ENCODE peak calls at places on chromosome 14, in four cellular contexts. One of them, this sample, is unnamed.

GRCh38 chr14:99717682-99718013 is 33.5 kb downstream of the CYP46A1 start:
- DNase-seq in ACHN: no peak
- DNase-seq in left cardiac atrium: no peak
- DNase-seq in NCI-H1092 treated with DMSO at 0.1 percent for 48 hours: no peak
- DNase-seq in this sample: no peak

GRCh38 chr14:101972126-101972785 is 7.9 kb downstream of the DYNC1H1 start:
- DNase-seq in ACHN: peak; percentile 97
- DNase-seq in left cardiac atrium: peak; percentile 89
- DNase-seq in NCI-H1092 treated with DMSO at 0.1 percent for 48 hours: no peak
- DNase-seq in this sample: peak; percentile 89

GRCh38 chr14:78327426-78328210 is 157.4 kb downstream of the NRXN3 start:
- DNase-seq in ACHN: no peak
- DNase-seq in left cardiac atrium: no peak
- DNase-seq in NCI-H1092 treated with DMSO at 0.1 percent for 48 hours: no peak
- DNase-seq in this sample: no peak

GRCh38 chr14:68393178-68393763 is 399.6 kb downstream of the ZFP36L1 start:
- DNase-seq in ACHN: no peak
- DNase-seq in left cardiac atrium: no peak
- DNase-seq in NCI-H1092 treated with DMSO at 0.1 percent for 48 hours: no peak
- DNase-seq in this sample: no peak

GRCh38 chr14:32021341-32021740 is 55.8 kb upstream of the ARHGAP5 start:
- DNase-seq in ACHN: no peak
- DNase-seq in left cardiac atrium: no peak
- DNase-seq in NCI-H1092 treated with DMSO at 0.1 percent for 48 hours: no peak
- DNase-seq in this sample: no peak

GRCh38 chr14:73168691-73169090 is 32.4 kb downstream of the PSEN1 start:
- DNase-seq in ACHN: no peak
- DNase-seq in left cardiac atrium: no peak
- DNase-seq in NCI-H1092 treated with DMSO at 0.1 percent for 48 hours: no peak
- DNase-seq in this sample: no peak

GRCh38 chr14:62209287-62209899 is 447.2 kb downstream of the SNAPC1 start:
- DNase-seq in ACHN: no peak
- DNase-seq in left cardiac atrium: no peak
- DNase-seq in NCI-H1092 treated with DMSO at 0.1 percent for 48 hours: no peak
- DNase-seq in this sample: no peak

GRCh38 chr14:22824711-22825359 is 4.9 kb upstream of the MRPL52 start:
- DNase-seq in ACHN: peak; percentile 87
- DNase-seq in left cardiac atrium: no peak
- DNase-seq in NCI-H1092 treated with DMSO at 0.1 percent for 48 hours: no peak
- DNase-seq in this sample: no peak

GRCh38 chr14:73491977-73492552 is 1.3 kb downstream of the RIOX1 start:
- DNase-seq in ACHN: no peak
- DNase-seq in left cardiac atrium: no peak
- DNase-seq in NCI-H1092 treated with DMSO at 0.1 percent for 48 hours: no peak
- DNase-seq in this sample: no peak

GRCh38 chr14:20327005-20327869 is 5.8 kb downstream of the CCNB1IP1 start:
- DNase-seq in ACHN: peak; percentile 64
- DNase-seq in left cardiac atrium: no peak
- DNase-seq in NCI-H1092 treated with DMSO at 0.1 percent for 48 hours: peak; percentile 78
- DNase-seq in this sample: peak; percentile 71

GRCh38 chr14:95505030-95505589 is 11.3 kb downstream of the SYNE3 start:
- DNase-seq in ACHN: no peak
- DNase-seq in left cardiac atrium: no peak
- DNase-seq in NCI-H1092 treated with DMSO at 0.1 percent for 48 hours: no peak
- DNase-seq in this sample: no peak

GRCh38 chr14:59116984-59117415 is 71.5 kb upstream of the DAAM1 start:
- DNase-seq in ACHN: no peak
- DNase-seq in left cardiac atrium: no peak
- DNase-seq in NCI-H1092 treated with DMSO at 0.1 percent for 48 hours: no peak
- DNase-seq in this sample: peak; percentile 77

GRCh38 chr14:70000601-70001000 is 121.4 kb downstream of the SMOC1 start:
- DNase-seq in ACHN: no peak
- DNase-seq in left cardiac atrium: no peak
- DNase-seq in NCI-H1092 treated with DMSO at 0.1 percent for 48 hours: no peak
- DNase-seq in this sample: no peak

GRCh38 chr14:79540394-79540793 is 670.9 kb downstream of the DIO2 start:
- DNase-seq in ACHN: no peak
- DNase-seq in left cardiac atrium: no peak
- DNase-seq in NCI-H1092 treated with DMSO at 0.1 percent for 48 hours: no peak
- DNase-seq in this sample: no peak

GRCh38 chr14:67982711-67983608 is 163.4 kb downstream of the RAD51B start:
- DNase-seq in ACHN: no peak
- DNase-seq in left cardiac atrium: no peak
- DNase-seq in NCI-H1092 treated with DMSO at 0.1 percent for 48 hours: no peak
- DNase-seq in this sample: no peak

GRCh38 chr14:51604078-51604477 is 47.6 kb upstream of the FRMD6 start:
- DNase-seq in ACHN: no peak
- DNase-seq in left cardiac atrium: no peak
- DNase-seq in NCI-H1092 treated with DMSO at 0.1 percent for 48 hours: no peak
- DNase-seq in this sample: no peak

GRCh38 chr14:89616425-89617141 is 199.6 kb upstream of the FOXN3 start:
- DNase-seq in ACHN: no peak
- DNase-seq in left cardiac atrium: no peak
- DNase-seq in NCI-H1092 treated with DMSO at 0.1 percent for 48 hours: no peak
- DNase-seq in this sample: no peak

GRCh38 chr14:68843471-68844209 is 50.8 kb upstream of the ZFP36L1 start:
- DNase-seq in ACHN: peak; percentile 69
- DNase-seq in left cardiac atrium: peak; percentile 79
- DNase-seq in NCI-H1092 treated with DMSO at 0.1 percent for 48 hours: peak; percentile 69
- DNase-seq in this sample: peak; percentile 65

GRCh38 chr14:99612737-99613330 is 8.8 kb upstream of the CCDC85C start:
- DNase-seq in ACHN: no peak
- DNase-seq in left cardiac atrium: no peak
- DNase-seq in NCI-H1092 treated with DMSO at 0.1 percent for 48 hours: no peak
- DNase-seq in this sample: no peak

GRCh38 chr14:39169541-39169900 is 612 bp downstream of the TRAPPC6B start:
- DNase-seq in ACHN: peak; percentile 19
- DNase-seq in left cardiac atrium: no peak
- DNase-seq in NCI-H1092 treated with DMSO at 0.1 percent for 48 hours: no peak
- DNase-seq in this sample: peak; percentile 54

GRCh38 chr14:88277205-88277604 is 45.9 kb downstream of the KCNK10 start:
- DNase-seq in ACHN: no peak
- DNase-seq in left cardiac atrium: no peak
- DNase-seq in NCI-H1092 treated with DMSO at 0.1 percent for 48 hours: no peak
- DNase-seq in this sample: no peak

GRCh38 chr14:37819155-37820015 is 224.0 kb downstream of the TTC6 start:
- DNase-seq in ACHN: peak; percentile 26
- DNase-seq in left cardiac atrium: no peak
- DNase-seq in NCI-H1092 treated with DMSO at 0.1 percent for 48 hours: no peak
- DNase-seq in this sample: peak; percentile 7

GRCh38 chr14:94805726-94806288 is 35.9 kb upstream of the GSC start:
- DNase-seq in ACHN: no peak
- DNase-seq in left cardiac atrium: no peak
- DNase-seq in NCI-H1092 treated with DMSO at 0.1 percent for 48 hours: no peak
- DNase-seq in this sample: no peak

GRCh38 chr14:104507443-104507842 is 72.1 kb upstream of the C14orf180 start:
- DNase-seq in ACHN: no peak
- DNase-seq in left cardiac atrium: no peak
- DNase-seq in NCI-H1092 treated with DMSO at 0.1 percent for 48 hours: no peak
- DNase-seq in this sample: no peak

GRCh38 chr14:99342204-99342603 is 70.2 kb upstream of the BCL11B start:
- DNase-seq in ACHN: no peak
- DNase-seq in left cardiac atrium: no peak
- DNase-seq in NCI-H1092 treated with DMSO at 0.1 percent for 48 hours: no peak
- DNase-seq in this sample: no peak

GRCh38 chr14:89853976-89854693 is 100.4 kb downstream of the EFCAB11 start:
- DNase-seq in ACHN: no peak
- DNase-seq in left cardiac atrium: no peak
- DNase-seq in NCI-H1092 treated with DMSO at 0.1 percent for 48 hours: no peak
- DNase-seq in this sample: no peak

GRCh38 chr14:52937306-52937705 is 13.5 kb downstream of the FERMT2 start:
- DNase-seq in ACHN: no peak
- DNase-seq in left cardiac atrium: no peak
- DNase-seq in NCI-H1092 treated with DMSO at 0.1 percent for 48 hours: no peak
- DNase-seq in this sample: no peak

GRCh38 chr14:94143239-94143638 is 13.8 kb upstream of the IFI27L2 start:
- DNase-seq in ACHN: peak; percentile 33
- DNase-seq in left cardiac atrium: no peak
- DNase-seq in NCI-H1092 treated with DMSO at 0.1 percent for 48 hours: no peak
- DNase-seq in this sample: peak; percentile 8

This sample was measured in HT-29.